ENCODE peak calls at places on chromosomes 1 and 21, in ten cellular contexts. H is IMR-90; P is left cardiac atrium; G is kidney epithelial cell; W is RCC 7860; A is stimulated activated CD8-positive, alpha-beta memory T cell treated with anti-CD3 and anti-CD28 coated beads, Interleukin-15, amount 100 ng/mL, for 24 hours; N is activated CD4-positive, alpha-beta T cell treated with anti-CD3 and anti-CD28 coated beads for 24 hours; F is epithelial cell of esophagus; O is NCI-H2029 treated with DMSO at 0.1 percent for 48 hours; Y is stimulated activated CD4-positive, alpha-beta T cell treated with anti-CD3 and anti-CD28 coated beads, Interleukin-4, amount 100 ng/mL, for 24 hours. I is an unnamed sample.

GRCh38 chr1:154221815-154222081 is 993 bp downstream of the UBAP2L start:
- DNase-seq in F (peak; percentile 24), A (no peak), G (no peak), N (no peak), P (no peak), O (no peak), W (no peak), Y (no peak), H (peak; percentile 87), I (no peak)

GRCh38 chr1:12096615-12097014 is 33.5 kb downstream of the TNFRSF8 start:
- DNase-seq in W (no peak), A (no peak), Y (no peak), F (no peak), P (no peak), O (no peak), H (no peak), N (no peak), G (no peak), I (no peak)

GRCh38 chr1:210233495-210234253 is 1.1 kb downstream of the SERTAD4 start:
- DNase-seq in O (no peak), A (no peak), N (no peak), H (peak; percentile 52), P (peak; percentile 48), G (no peak), Y (no peak), W (peak; percentile 65), F (peak; percentile 67), I (peak; percentile 44)

GRCh38 chr21:45022736-45023135 is 51.6 kb upstream of the ADARB1 start:
- DNase-seq in Y (no peak), F (no peak), A (no peak), H (no peak), G (no peak), P (no peak), N (no peak), O (no peak), W (no peak), I (no peak)

GRCh38 chr1:194535369-194535768 is 1349.0 kb upstream of the B3GALT2 start:
- DNase-seq in G (no peak), Y (no peak), N (no peak), W (no peak), O (no peak), F (peak; percentile 17), H (no peak), A (no peak), P (no peak), I (no peak)

GRCh38 chr1:91846007-91846620 is 39.8 kb downstream of the TGFBR3 start:
- DNase-seq in F (peak; percentile 6), H (peak; percentile 46), P (peak; percentile 53), G (no peak), O (peak; percentile 97), Y (no peak), A (no peak), N (no peak), W (no peak), I (peak; percentile 91)

GRCh38 chr1:202692959-202693555 is 17.2 kb downstream of the SYT2 start:
- DNase-seq in W (peak; percentile 28), O (no peak), F (peak; percentile 75), N (peak; percentile 52), A (peak; percentile 38), P (peak; percentile 76), Y (peak; percentile 64), H (peak; percentile 71), G (peak; percentile 12), I (peak; percentile 44)

GRCh38 chr21:23960769-23961168 is 1646.5 kb downstream of the MRPL39 start:
- DNase-seq in H (no peak), P (no peak), N (no peak), Y (no peak), O (no peak), A (no peak), W (no peak), G (no peak), F (no peak), I (no peak)

GRCh38 chr1:2642560-2643413 is 10.0 kb upstream of the MMEL1 start:
- DNase-seq in Y (peak; percentile 95), A (peak; percentile 84), O (peak; percentile 46), H (peak; percentile 84), W (peak; percentile 80), F (peak; percentile 84), N (peak; percentile 92), P (peak; percentile 94), G (peak; percentile 59), I (peak; percentile 93)

GRCh38 chr1:212341090-212341489 is 55.9 kb downstream of the PPP2R5A start:
- DNase-seq in G (no peak), N (no peak), H (no peak), F (no peak), Y (no peak), O (no peak), A (no peak), W (no peak), P (no peak), I (no peak)

GRCh38 chr1:40197656-40198055 is 36.5 kb downstream of the RLF start:
- DNase-seq in W (no peak), O (no peak), P (no peak), A (no peak), Y (no peak), N (no peak), G (no peak), H (no peak), F (no peak), I (no peak)